ENCODE peak calls at places on chromosomes 11 and 22, in four cellular contexts. One of them, this sample, is unnamed.

GRCh38 chr11:93842461-93842860 is 8.0 kb downstream of the VSTM5 start:
- DNase-seq in GM06990: no peak
- DNase-seq in activated naive CD4-positive, alpha-beta T cell treated with Interleukin-2 at 50 U/mL for 16 hours: no peak
- DNase-seq in germinal center: no peak
- DNase-seq in this sample: no peak

GRCh38 chr22:32539631-32540449 is 65.2 kb downstream of the FBXO7 start:
- DNase-seq in activated naive CD4-positive, alpha-beta T cell treated with Interleukin-2 at 50 U/mL for 16 hours: no peak
- DNase-seq in germinal center: no peak
- DNase-seq in GM06990: no peak
- DNase-seq in this sample: no peak

GRCh38 chr11:10122337-10123197 is 171.5 kb downstream of the SBF2 start:
- DNase-seq in germinal center: no peak
- DNase-seq in activated naive CD4-positive, alpha-beta T cell treated with Interleukin-2 at 50 U/mL for 16 hours: no peak
- DNase-seq in GM06990: no peak
- DNase-seq in this sample: no peak

GRCh38 chr11:128187829-128188228 is 399.5 kb downstream of the ETS1 start:
- DNase-seq in GM06990: no peak
- DNase-seq in germinal center: no peak
- DNase-seq in activated naive CD4-positive, alpha-beta T cell treated with Interleukin-2 at 50 U/mL for 16 hours: no peak
- DNase-seq in this sample: no peak

GRCh38 chr11:86799680-86800075 is 664 bp upstream of the PRSS23 start:
- DNase-seq in activated naive CD4-positive, alpha-beta T cell treated with Interleukin-2 at 50 U/mL for 16 hours: no peak
- DNase-seq in germinal center: no peak
- DNase-seq in GM06990: no peak
- DNase-seq in this sample: no peak

GRCh38 chr11:131064373-131064991 is 148.2 kb upstream of the SNX19 start:
- DNase-seq in germinal center: peak; percentile 59
- DNase-seq in GM06990: peak; percentile 5
- DNase-seq in activated naive CD4-positive, alpha-beta T cell treated with Interleukin-2 at 50 U/mL for 16 hours: no peak
- DNase-seq in this sample: no peak

GRCh38 chr22:19986410-19987341 is 29.9 kb downstream of the ARVCF start:
- DNase-seq in germinal center: peak; percentile 96
- DNase-seq in GM06990: peak; percentile 66
- DNase-seq in activated naive CD4-positive, alpha-beta T cell treated with Interleukin-2 at 50 U/mL for 16 hours: peak; percentile 60
- DNase-seq in this sample: peak; percentile 89

GRCh38 chr11:32435511-32435946 is at the start of gene WT1:
- DNase-seq in activated naive CD4-positive, alpha-beta T cell treated with Interleukin-2 at 50 U/mL for 16 hours: no peak
- DNase-seq in germinal center: no peak
- DNase-seq in GM06990: no peak
- DNase-seq in this sample: no peak

GRCh38 chr22:32579533-32580220 is 105.1 kb downstream of the FBXO7 start:
- DNase-seq in GM06990: no peak
- DNase-seq in activated naive CD4-positive, alpha-beta T cell treated with Interleukin-2 at 50 U/mL for 16 hours: no peak
- DNase-seq in germinal center: no peak
- DNase-seq in this sample: no peak